ENCODE peak calls at places on chromosomes 16 and 17, in six cellular contexts. One of them, this sample, is unnamed.

GRCh38 chr16:19001788-19002187 is 18.1 kb downstream of the TMC7 start:
- DNase-seq in heart left ventricle: no peak
- DNase-seq in nucleus accumbens: no peak
- DNase-seq in colonic mucosa: no peak
- DNase-seq in NCI-H748 treated with DMSO at 0.1 percent for 48 hours: no peak
- DNase-seq in cardiac muscle cell: no peak
- DNase-seq in this sample: no peak

GRCh38 chr16:30637952-30638351 is 12.8 kb upstream of the PRR14 start:
- DNase-seq in heart left ventricle: no peak
- DNase-seq in nucleus accumbens: no peak
- DNase-seq in colonic mucosa: no peak
- DNase-seq in NCI-H748 treated with DMSO at 0.1 percent for 48 hours: no peak
- DNase-seq in cardiac muscle cell: no peak
- DNase-seq in this sample: no peak

GRCh38 chr16:68065716-68066305 is 19.4 kb upstream of the NFATC3 start:
- DNase-seq in heart left ventricle: no peak
- DNase-seq in nucleus accumbens: no peak
- DNase-seq in colonic mucosa: no peak
- DNase-seq in NCI-H748 treated with DMSO at 0.1 percent for 48 hours: no peak
- DNase-seq in cardiac muscle cell: no peak
- DNase-seq in this sample: no peak

GRCh38 chr17:12977008-12977751 is 40.6 kb downstream of the ELAC2 start:
- DNase-seq in heart left ventricle: no peak
- DNase-seq in nucleus accumbens: no peak
- DNase-seq in colonic mucosa: no peak
- DNase-seq in NCI-H748 treated with DMSO at 0.1 percent for 48 hours: no peak
- DNase-seq in cardiac muscle cell: no peak
- DNase-seq in this sample: no peak

GRCh38 chr16:68486671-68487495 is 38.6 kb upstream of the SMPD3 start:
- DNase-seq in heart left ventricle: no peak
- DNase-seq in nucleus accumbens: no peak
- DNase-seq in colonic mucosa: peak
- DNase-seq in NCI-H748 treated with DMSO at 0.1 percent for 48 hours: no peak
- DNase-seq in cardiac muscle cell: no peak
- DNase-seq in this sample: no peak

GRCh38 chr17:42679001-42679491 is 2.3 kb upstream of the PLEKHH3 start:
- DNase-seq in heart left ventricle: no peak
- DNase-seq in nucleus accumbens: no peak
- DNase-seq in colonic mucosa: peak
- DNase-seq in NCI-H748 treated with DMSO at 0.1 percent for 48 hours: peak
- DNase-seq in cardiac muscle cell: peak
- DNase-seq in this sample: no peak

GRCh38 chr16:49556252-49557069 is 182.9 kb downstream of the C16orf78 start:
- DNase-seq in heart left ventricle: no peak
- DNase-seq in nucleus accumbens: no peak
- DNase-seq in colonic mucosa: no peak
- DNase-seq in NCI-H748 treated with DMSO at 0.1 percent for 48 hours: peak
- DNase-seq in cardiac muscle cell: peak
- DNase-seq in this sample: no peak

GRCh38 chr17:77287432-77288068 is 146.8 kb downstream of the SEC14L1 start:
- DNase-seq in heart left ventricle: peak
- DNase-seq in nucleus accumbens: no peak
- DNase-seq in colonic mucosa: peak
- DNase-seq in NCI-H748 treated with DMSO at 0.1 percent for 48 hours: no peak
- DNase-seq in cardiac muscle cell: peak
- DNase-seq in this sample: no peak

GRCh38 chr16:62077998-62078397 is 41.8 kb upstream of the CDH8 start:
- DNase-seq in heart left ventricle: no peak
- DNase-seq in nucleus accumbens: no peak
- DNase-seq in colonic mucosa: no peak
- DNase-seq in NCI-H748 treated with DMSO at 0.1 percent for 48 hours: no peak
- DNase-seq in cardiac muscle cell: peak
- DNase-seq in this sample: no peak

GRCh38 chr16:57912529-57913260 is 58.2 kb downstream of the CNGB1 start:
- DNase-seq in heart left ventricle: no peak
- DNase-seq in nucleus accumbens: no peak
- DNase-seq in colonic mucosa: no peak
- DNase-seq in NCI-H748 treated with DMSO at 0.1 percent for 48 hours: no peak
- DNase-seq in cardiac muscle cell: no peak
- DNase-seq in this sample: no peak

GRCh38 chr16:27724491-27724878 is 174.5 kb downstream of the KATNIP start:
- DNase-seq in heart left ventricle: no peak
- DNase-seq in nucleus accumbens: peak
- DNase-seq in colonic mucosa: peak
- DNase-seq in NCI-H748 treated with DMSO at 0.1 percent for 48 hours: no peak
- DNase-seq in cardiac muscle cell: no peak
- DNase-seq in this sample: no peak

GRCh38 chr16:28161626-28162025 is 50.1 kb downstream of the XPO6 start:
- DNase-seq in heart left ventricle: no peak
- DNase-seq in nucleus accumbens: no peak
- DNase-seq in colonic mucosa: no peak
- DNase-seq in NCI-H748 treated with DMSO at 0.1 percent for 48 hours: no peak
- DNase-seq in cardiac muscle cell: no peak
- DNase-seq in this sample: no peak

GRCh38 chr17:17060930-17061329 is 18.7 kb downstream of the MPRIP start:
- DNase-seq in heart left ventricle: no peak
- DNase-seq in nucleus accumbens: no peak
- DNase-seq in colonic mucosa: no peak
- DNase-seq in NCI-H748 treated with DMSO at 0.1 percent for 48 hours: no peak
- DNase-seq in cardiac muscle cell: no peak
- DNase-seq in this sample: no peak

GRCh38 chr17:40485851-40486512 is 15.4 kb downstream of the TNS4 start:
- DNase-seq in heart left ventricle: no peak
- DNase-seq in nucleus accumbens: no peak
- DNase-seq in colonic mucosa: no peak
- DNase-seq in NCI-H748 treated with DMSO at 0.1 percent for 48 hours: no peak
- DNase-seq in cardiac muscle cell: no peak
- DNase-seq in this sample: no peak

GRCh38 chr16:72848045-72848410 is 199.9 kb downstream of the ZFHX3 start:
- DNase-seq in heart left ventricle: no peak
- DNase-seq in nucleus accumbens: no peak
- DNase-seq in colonic mucosa: no peak
- DNase-seq in NCI-H748 treated with DMSO at 0.1 percent for 48 hours: no peak
- DNase-seq in cardiac muscle cell: no peak
- DNase-seq in this sample: no peak

GRCh38 chr16:12468552-12468951 is 335.1 kb downstream of the CPPED1 start:
- DNase-seq in heart left ventricle: no peak
- DNase-seq in nucleus accumbens: no peak
- DNase-seq in colonic mucosa: no peak
- DNase-seq in NCI-H748 treated with DMSO at 0.1 percent for 48 hours: no peak
- DNase-seq in cardiac muscle cell: no peak
- DNase-seq in this sample: no peak

GRCh38 chr16:68300736-68301459 is 9.8 kb downstream of the SLC7A6OS start:
- DNase-seq in heart left ventricle: no peak
- DNase-seq in nucleus accumbens: no peak
- DNase-seq in colonic mucosa: no peak
- DNase-seq in NCI-H748 treated with DMSO at 0.1 percent for 48 hours: no peak
- DNase-seq in cardiac muscle cell: no peak
- DNase-seq in this sample: no peak

GRCh38 chr16:79370736-79371135 is 229.8 kb downstream of the MAF start:
- DNase-seq in heart left ventricle: no peak
- DNase-seq in nucleus accumbens: no peak
- DNase-seq in colonic mucosa: no peak
- DNase-seq in NCI-H748 treated with DMSO at 0.1 percent for 48 hours: no peak
- DNase-seq in cardiac muscle cell: no peak
- DNase-seq in this sample: no peak

GRCh38 chr17:76307299-76307965 is 644 bp downstream of the QRICH2 start:
- DNase-seq in heart left ventricle: no peak
- DNase-seq in nucleus accumbens: no peak
- DNase-seq in colonic mucosa: no peak
- DNase-seq in NCI-H748 treated with DMSO at 0.1 percent for 48 hours: no peak
- DNase-seq in cardiac muscle cell: no peak
- DNase-seq in this sample: no peak

GRCh38 chr17:38719943-38720641 is 10.0 kb upstream of the CISD3 start:
- DNase-seq in heart left ventricle: no peak
- DNase-seq in nucleus accumbens: no peak
- DNase-seq in colonic mucosa: no peak
- DNase-seq in NCI-H748 treated with DMSO at 0.1 percent for 48 hours: no peak
- DNase-seq in cardiac muscle cell: no peak
- DNase-seq in this sample: no peak

GRCh38 chr16:53052519-53053501 is at the start of gene CHD9NB:
- DNase-seq in heart left ventricle: no peak
- DNase-seq in nucleus accumbens: no peak
- DNase-seq in colonic mucosa: peak
- DNase-seq in NCI-H748 treated with DMSO at 0.1 percent for 48 hours: no peak
- DNase-seq in cardiac muscle cell: no peak
- DNase-seq in this sample: no peak

GRCh38 chr16:55021595-55022475 is 91.2 kb downstream of the IRX5 start:
- DNase-seq in heart left ventricle: no peak
- DNase-seq in nucleus accumbens: no peak
- DNase-seq in colonic mucosa: peak
- DNase-seq in NCI-H748 treated with DMSO at 0.1 percent for 48 hours: peak
- DNase-seq in cardiac muscle cell: no peak
- DNase-seq in this sample: no peak

GRCh38 chr16:25419681-25420080 is 162.0 kb upstream of the ZKSCAN2 start:
- DNase-seq in heart left ventricle: no peak
- DNase-seq in nucleus accumbens: no peak
- DNase-seq in colonic mucosa: no peak
- DNase-seq in NCI-H748 treated with DMSO at 0.1 percent for 48 hours: no peak
- DNase-seq in cardiac muscle cell: no peak
- DNase-seq in this sample: no peak

GRCh38 chr17:42809250-42809649 is 10.6 kb downstream of the CNTD1 start:
- DNase-seq in heart left ventricle: no peak
- DNase-seq in nucleus accumbens: no peak
- DNase-seq in colonic mucosa: no peak
- DNase-seq in NCI-H748 treated with DMSO at 0.1 percent for 48 hours: no peak
- DNase-seq in cardiac muscle cell: no peak
- DNase-seq in this sample: no peak

GRCh38 chr16:72927199-72928088 is 120.5 kb downstream of the ZFHX3 start:
- DNase-seq in heart left ventricle: no peak
- DNase-seq in nucleus accumbens: no peak
- DNase-seq in colonic mucosa: no peak
- DNase-seq in NCI-H748 treated with DMSO at 0.1 percent for 48 hours: peak
- DNase-seq in cardiac muscle cell: no peak
- DNase-seq in this sample: no peak

GRCh38 chr17:65750166-65750565 is 188.7 kb upstream of the AXIN2 start:
- DNase-seq in heart left ventricle: no peak
- DNase-seq in nucleus accumbens: no peak
- DNase-seq in colonic mucosa: no peak
- DNase-seq in NCI-H748 treated with DMSO at 0.1 percent for 48 hours: no peak
- DNase-seq in cardiac muscle cell: no peak
- DNase-seq in this sample: no peak

GRCh38 chr16:19980866-19981265 is 92.8 kb downstream of the GPR139 start:
- DNase-seq in heart left ventricle: no peak
- DNase-seq in nucleus accumbens: no peak
- DNase-seq in colonic mucosa: no peak
- DNase-seq in NCI-H748 treated with DMSO at 0.1 percent for 48 hours: no peak
- DNase-seq in cardiac muscle cell: peak
- DNase-seq in this sample: no peak

GRCh38 chr17:49456172-49456965 is 38.7 kb upstream of the NGFR start:
- DNase-seq in heart left ventricle: no peak
- DNase-seq in nucleus accumbens: no peak
- DNase-seq in colonic mucosa: no peak
- DNase-seq in NCI-H748 treated with DMSO at 0.1 percent for 48 hours: no peak
- DNase-seq in cardiac muscle cell: no peak
- DNase-seq in this sample: no peak